ENCODE peak calls at places on chromosomes 2 and 18, in four cellular contexts. I, F, U and P are unnamed samples.

GRCh38 chr2:179263460-179264237 is 983 bp downstream of the SESTD1 start:
- DNase-seq in F (peak), U (no peak), I (peak), P (no peak)

GRCh38 chr2:11697103-11697871 is 27.3 kb upstream of the NTSR2 start:
- DNase-seq in F (no peak), U (no peak), I (peak), P (no peak)

GRCh38 chr18:57084331-57085298 is 62.3 kb upstream of the BOD1L2 start:
- DNase-seq in I (no peak), U (peak), F (no peak), P (no peak)

GRCh38 chr2:100568989-100569388 is 6.2 kb downstream of the PDCL3 start:
- DNase-seq in F (no peak), I (no peak), U (no peak), P (no peak)

GRCh38 chr2:54906711-54907110 is 143.5 kb downstream of the RTN4 start:
- DNase-seq in F (no peak), U (no peak), I (no peak), P (no peak)

GRCh38 chr18:79851489-79851888 is 53.8 kb downstream of the KCNG2 start:
- DNase-seq in U (no peak), F (no peak), I (no peak), P (no peak)

GRCh38 chr2:167732251-167732788 is 515.1 kb downstream of the STK39 start:
- DNase-seq in I (no peak), F (no peak), U (no peak), P (no peak)

GRCh38 chr2:95372845-95373244 is 29.7 kb upstream of the FAHD2A start:
- DNase-seq in U (no peak), F (no peak), I (no peak), P (no peak)

GRCh38 chr2:98736464-98736889 is 5.5 kb upstream of the MGAT4A start:
- DNase-seq in I (peak), U (no peak), F (no peak), P (no peak)

GRCh38 chr2:218218409-218219185 is 1.6 kb downstream of the ARPC2 start:
- DNase-seq in F (no peak), I (peak), U (peak), P (no peak)
- TF ChIP-seq JUND in F (no peak), I (no peak), U (no peak), P (no peak)

GRCh38 chr2:16070648-16070971 is 130.3 kb downstream of the MYCN start:
- DNase-seq in I (no peak), F (no peak), U (no peak), P (no peak)
- TF ChIP-seq JUND in I (no peak), F (no peak), U (no peak), P (no peak)

GRCh38 chr2:30232027-30232800 is 880 bp downstream of the LBH start:
- DNase-seq in I (no peak), F (peak), U (no peak), P (no peak)

GRCh38 chr2:30233142-30233961 is 2.0 kb downstream of the LBH start:
- DNase-seq in I (no peak), U (no peak), F (peak), P (no peak)

GRCh38 chr2:30234180-30234971 is 3.0 kb downstream of the LBH start:
- DNase-seq in F (no peak), U (no peak), I (peak), P (no peak)

GRCh38 chr2:30231726-30232026 is 342 bp downstream of the LBH start:
- DNase-seq in F (peak), I (no peak), U (no peak), P (no peak)

DNA sequence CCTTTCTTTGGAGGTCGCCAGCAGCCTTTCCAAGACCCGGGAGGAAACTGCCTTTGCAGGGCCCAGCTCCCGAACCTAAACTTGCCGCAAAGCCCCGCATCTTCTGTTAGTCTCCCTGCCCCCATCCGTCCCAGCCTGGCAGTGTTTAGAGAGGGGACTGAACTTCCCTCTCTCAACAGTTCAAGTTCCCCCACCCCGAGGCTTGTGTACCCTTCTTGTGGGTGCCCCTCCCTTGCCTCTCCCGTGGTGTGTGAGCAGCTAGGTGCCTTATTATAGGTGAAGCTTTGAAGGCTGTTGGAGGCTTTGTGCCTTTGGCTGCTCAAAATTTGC is 1.4 kb downstream of the LBH start:
- DNase-seq in F (no peak), U (no peak), I (no peak), P (no peak)
- TF ChIP-seq JUND in F (no peak), U (no peak), I (no peak), P (no peak)

GRCh38 chr2:135698838-135699237 is 42.8 kb upstream of the UBXN4 start:
- DNase-seq in F (no peak), U (no peak), I (no peak), P (no peak)
- TF ChIP-seq JUND in F (no peak), U (no peak), I (no peak), P (no peak)

DNA sequence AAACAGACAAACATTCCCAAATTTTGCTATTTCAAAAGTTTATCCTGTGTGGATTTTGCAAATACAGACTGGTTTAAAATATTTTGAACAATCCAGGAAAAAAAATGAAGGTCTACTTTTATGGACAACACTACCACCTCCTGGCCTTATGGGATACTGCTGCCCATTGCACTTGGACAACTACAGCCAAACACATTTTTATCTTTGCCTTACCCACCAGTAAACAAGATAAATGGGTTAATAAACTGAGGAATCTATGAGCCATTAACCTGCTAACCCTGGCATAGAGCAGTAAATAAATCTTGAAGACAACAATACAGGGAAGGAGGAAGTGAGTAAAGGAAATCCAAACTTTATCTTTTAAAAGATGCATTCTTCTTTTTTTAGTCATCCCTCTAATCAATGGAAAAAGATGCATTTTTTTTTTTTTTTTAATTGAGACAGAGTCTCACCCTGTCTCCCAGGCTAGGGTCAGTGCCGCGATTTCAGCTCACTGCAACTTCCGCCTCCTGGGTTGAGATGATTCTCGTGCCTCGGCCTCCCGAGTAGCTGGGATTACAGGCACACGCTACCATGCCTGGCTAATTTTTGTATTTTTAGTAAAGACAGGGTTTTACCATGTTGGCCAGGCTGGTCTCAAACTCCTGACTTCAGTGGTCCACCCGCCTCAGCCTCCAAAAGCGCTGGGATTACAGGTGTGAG is 2.1 kb upstream of the SPIRE1 start:
- DNase-seq in U (no peak), F (peak), I (peak), P (peak)
- TF ChIP-seq JUND in U (no peak), F (no peak), I (no peak), P (no peak)

DNA sequence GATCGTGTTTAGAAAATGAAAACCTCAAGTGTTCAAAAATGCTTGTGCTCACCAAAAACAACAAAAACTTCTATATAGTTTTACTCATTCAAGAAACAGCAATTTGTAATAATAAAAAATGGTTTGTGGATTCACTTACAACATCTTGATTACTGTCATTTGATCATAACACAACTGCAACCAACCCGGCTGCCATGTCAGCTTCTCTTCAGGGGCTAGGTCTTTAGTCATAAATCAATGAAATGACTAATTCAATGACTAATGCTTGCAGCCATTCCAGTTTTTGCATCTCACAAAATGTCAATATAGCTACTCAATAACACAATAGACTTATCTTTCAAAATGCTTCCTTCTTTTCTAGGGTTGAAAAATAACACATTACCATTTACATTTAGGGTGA is 128.0 kb downstream of the OLA1 start:
- DNase-seq in U (no peak), F (peak), I (no peak), P (peak)
- TF ChIP-seq JUND in U (no peak), F (peak), I (no peak), P (peak)

DNA sequence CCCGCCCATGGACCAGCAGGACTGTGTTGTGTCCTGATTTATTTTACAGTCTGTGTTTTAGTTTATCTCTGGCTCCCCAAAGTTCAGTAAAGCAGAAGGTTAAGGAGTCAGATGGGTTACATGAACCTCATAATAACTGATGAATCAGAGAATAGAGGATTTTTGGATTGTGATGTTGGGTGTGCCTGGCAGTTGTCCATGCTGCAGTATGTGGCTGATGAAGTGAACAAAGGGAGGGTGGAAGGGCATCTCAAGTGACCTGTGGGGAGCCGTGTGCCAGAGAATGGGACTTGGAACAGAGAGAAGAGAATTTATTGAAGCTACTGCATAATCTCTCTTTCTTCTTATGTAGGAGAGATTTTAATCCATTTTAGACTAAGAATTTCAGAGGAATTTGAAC is 145.5 kb downstream of the MAP4K4 start:
- DNase-seq in I (no peak), U (no peak), F (no peak), P (no peak)
- TF ChIP-seq JUND in I (no peak), U (no peak), F (no peak), P (no peak)

GRCh38 chr2:41878726-41879366 is 169.0 kb upstream of the PKDCC start:
- DNase-seq in F (no peak), I (no peak), U (no peak), P (no peak)

GRCh38 chr2:41878056-41878455 is 169.8 kb upstream of the PKDCC start:
- DNase-seq in F (no peak), U (no peak), I (no peak), P (no peak)

GRCh38 chr2:41880561-41881243 is 167.1 kb upstream of the PKDCC start:
- DNase-seq in U (no peak), I (no peak), F (no peak), P (no peak)

GRCh38 chr2:41881249-41881648 is 166.6 kb upstream of the PKDCC start:
- DNase-seq in U (no peak), F (no peak), I (no peak), P (no peak)

DNA sequence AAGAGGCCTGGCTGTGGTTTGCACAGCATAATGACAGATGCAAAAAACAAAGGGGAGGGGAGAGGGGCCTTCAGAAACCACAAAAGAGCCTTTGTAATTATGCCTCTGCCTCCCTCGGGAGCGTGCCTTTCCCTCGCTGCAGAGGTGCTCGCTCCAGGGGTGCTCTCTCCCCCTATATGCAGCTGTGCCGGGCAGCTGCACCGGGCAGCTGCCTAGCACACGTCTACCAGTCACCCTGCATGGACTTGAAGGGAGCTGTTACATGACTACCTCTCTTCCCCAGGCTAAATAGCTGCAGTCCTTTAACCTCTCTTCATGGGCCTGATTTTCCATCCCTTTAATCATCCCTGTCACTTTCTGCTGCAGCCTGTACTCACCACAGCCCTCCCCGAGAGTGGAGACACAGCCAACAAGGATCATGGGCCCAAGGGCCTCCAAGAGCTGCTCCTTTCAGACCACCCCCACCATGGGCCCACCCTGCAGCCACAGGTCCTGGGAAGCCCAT is 168.4 kb upstream of the PKDCC start:
- DNase-seq in U (no peak), I (no peak), F (no peak), P (no peak)
- TF ChIP-seq JUND in U (no peak), I (no peak), F (no peak), P (no peak)

DNA sequence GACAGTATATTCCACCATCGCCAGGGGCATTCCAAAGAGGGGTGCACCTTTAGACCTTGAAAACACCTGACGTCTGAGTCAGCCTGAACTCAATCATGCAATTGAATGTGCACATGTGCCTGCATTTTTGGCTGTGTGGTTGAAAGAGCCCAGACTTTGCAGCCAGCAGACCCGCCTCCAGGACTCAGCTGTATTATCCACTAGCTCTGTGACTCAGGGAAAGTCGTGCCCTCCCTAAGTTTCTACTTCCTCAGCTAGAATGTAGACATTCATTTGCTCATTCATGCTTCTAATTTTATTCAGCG is 94.2 kb downstream of the LRRC30 start:
- DNase-seq in U (no peak), I (no peak), F (no peak), P (no peak)
- TF ChIP-seq JUND in U (no peak), I (no peak), F (no peak), P (no peak)

GRCh38 chr2:195027947-195028346 is 629.1 kb upstream of the SLC39A10 start:
- DNase-seq in F (no peak), U (no peak), I (no peak), P (no peak)
- TF ChIP-seq JUND in F (no peak), U (no peak), I (no peak), P (no peak)